ENCODE peak calls at places on chromosomes 6 and 20, in ten cellular contexts. W, T, L, U, F, X, J, R, I and E are unnamed samples.

GRCh38 chr20:34528921-34529297 is 12.7 kb downstream of the DYNLRB1 start:
- DNase-seq in T (no peak), W (no peak), L (peak; percentile 73), X (no peak), U (no peak), R (no peak), F (no peak), I (peak; percentile 80), J (peak; percentile 70), E (peak; percentile 81)

GRCh38 chr6:137707590-137708360 is 159.3 kb upstream of the TNFAIP3 start:
- DNase-seq in L (no peak), T (peak; percentile 76), X (no peak), F (peak; percentile 76), J (peak; percentile 67), U (peak; percentile 97), W (peak; percentile 46), R (peak; percentile 53), I (peak; percentile 61), E (peak; percentile 63)

GRCh38 chr6:112181130-112181529 is 73.2 kb downstream of the LAMA4 start:
- DNase-seq in R (no peak), J (no peak), W (no peak), L (no peak), I (no peak), X (no peak), U (no peak), T (no peak), F (no peak), E (no peak)

GRCh38 chr6:76453270-76453669 is 380.8 kb upstream of the IMPG1 start:
- DNase-seq in J (no peak), T (no peak), U (no peak), X (no peak), I (no peak), L (no peak), F (no peak), W (no peak), R (no peak), E (no peak)

GRCh38 chr6:116507324-116507723 is 4.1 kb upstream of the CALHM5 start:
- DNase-seq in W (no peak), I (no peak), T (no peak), U (no peak), R (no peak), L (no peak), F (no peak), J (no peak), X (no peak), E (no peak)

GRCh38 chr6:30814137-30815084 is 69.9 kb upstream of the DDR1 start:
- DNase-seq in J (no peak), R (no peak), U (no peak), X (peak; percentile 71), F (no peak), T (no peak), L (no peak), W (no peak), I (no peak), E (peak; percentile 35)

GRCh38 chr20:48822879-48823385 is 4.9 kb downstream of the PREX1 start:
- DNase-seq in U (peak; percentile 40), R (no peak), F (no peak), J (no peak), I (no peak), X (no peak), T (peak; percentile 54), W (no peak), L (no peak), E (no peak)

GRCh38 chr6:35185302-35185681 is 28.5 kb upstream of the SCUBE3 start:
- DNase-seq in R (no peak), L (no peak), I (no peak), X (no peak), W (no peak), J (no peak), U (no peak), T (no peak), F (no peak), E (peak; percentile 28)

GRCh38 chr6:143514996-143515760 is 3.7 kb upstream of the FUCA2 start:
- DNase-seq in J (no peak), L (no peak), T (no peak), X (no peak), F (no peak), I (no peak), U (no peak), W (no peak), R (peak; percentile 35), E (peak; percentile 73)

GRCh38 chr6:1678966-1679690 is 69.4 kb downstream of the FOXC1 start:
- DNase-seq in I (peak; percentile 24), F (no peak), J (peak; percentile 21), X (no peak), R (no peak), T (no peak), L (no peak), U (no peak), W (no peak), E (no peak)

GRCh38 chr6:116386581-116387299 is 16.0 kb downstream of the DSE start:
- DNase-seq in R (no peak), U (no peak), I (no peak), X (no peak), W (no peak), F (no peak), T (no peak), L (no peak), J (no peak), E (no peak)

GRCh38 chr6:110493253-110493800 is 16.9 kb upstream of the SLC22A16 start:
- DNase-seq in T (no peak), L (no peak), I (no peak), U (no peak), R (no peak), F (no peak), W (no peak), J (no peak), X (no peak), E (no peak)

GRCh38 chr6:141963543-141964295 is 169.0 kb upstream of the GJE1 start:
- DNase-seq in I (no peak), W (no peak), L (no peak), J (no peak), F (no peak), U (no peak), X (no peak), R (no peak), T (no peak), E (no peak)

GRCh38 chr6:80638222-80639055 is 532.0 kb downstream of the BCKDHB start:
- DNase-seq in F (peak; percentile 17), T (no peak), R (no peak), I (peak; percentile 4), W (no peak), U (peak; percentile 2), L (no peak), X (peak; percentile 27), J (peak; percentile 63), E (peak; percentile 53)
- TF ChIP-seq POLR2A in F (no peak), T (no peak), R (no peak), I (no peak), W (no peak), U (no peak), L (no peak), X (peak; percentile 23), J (no peak), E (no peak)

GRCh38 chr6:82842721-82843120 is 222.9 kb downstream of the UBE3D start:
- DNase-seq in R (no peak), X (no peak), T (no peak), U (no peak), F (no peak), L (no peak), J (no peak), I (no peak), W (no peak), E (no peak)

GRCh38 chr6:82840571-82840970 is 225.1 kb downstream of the UBE3D start:
- DNase-seq in U (no peak), L (no peak), X (no peak), I (no peak), T (no peak), F (no peak), R (no peak), W (no peak), J (no peak), E (no peak)

GRCh38 chr6:82843291-82843885 is 222.3 kb downstream of the UBE3D start:
- DNase-seq in L (no peak), I (no peak), W (no peak), T (no peak), F (no peak), X (no peak), R (no peak), U (no peak), J (no peak), E (no peak)

GRCh38 chr6:82836022-82836575 is 229.5 kb downstream of the UBE3D start:
- DNase-seq in F (no peak), U (no peak), R (no peak), J (no peak), W (no peak), L (no peak), X (no peak), I (no peak), T (no peak), E (no peak)

DNA sequence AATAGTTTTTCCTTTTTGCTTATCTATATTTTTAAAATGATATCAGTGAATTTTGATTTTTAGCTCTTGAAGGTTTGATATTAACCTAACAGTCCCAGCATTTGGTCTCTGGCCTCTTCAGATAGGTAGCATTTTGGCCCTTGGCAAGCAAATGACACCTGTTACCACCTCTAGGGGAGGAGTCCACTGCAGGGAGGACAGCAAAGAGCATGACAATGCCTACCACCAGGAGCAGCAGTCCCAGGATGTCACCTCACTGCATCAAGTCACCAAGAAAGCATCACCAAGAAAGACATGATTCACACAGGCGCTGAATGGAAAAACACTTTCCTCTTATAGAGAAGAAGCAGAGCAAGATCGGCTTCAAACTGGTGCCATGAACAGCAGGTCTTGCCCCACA is 224.3 kb downstream of the UBE3D start:
- DNase-seq in R (no peak), X (no peak), I (no peak), J (no peak), W (no peak), U (no peak), L (no peak), T (no peak), F (no peak), E (no peak)
- TF ChIP-seq POLR2A in R (no peak), X (no peak), I (no peak), J (no peak), W (no peak), U (no peak), L (no peak), T (no peak), F (no peak), E (no peak)

GRCh38 chr6:85614780-85615179 is 21.1 kb upstream of the SNX14 start:
- DNase-seq in W (no peak), T (no peak), R (no peak), F (no peak), X (no peak), U (no peak), I (no peak), L (no peak), J (no peak), E (no peak)

GRCh38 chr6:85612690-85613474 is 19.2 kb upstream of the SNX14 start:
- DNase-seq in U (no peak), R (no peak), L (no peak), T (no peak), W (no peak), X (no peak), I (no peak), F (no peak), J (no peak), E (no peak)

GRCh38 chr6:85610182-85610895 is 16.7 kb upstream of the SNX14 start:
- DNase-seq in I (no peak), L (no peak), X (no peak), U (no peak), R (no peak), F (no peak), J (no peak), T (no peak), W (no peak), E (no peak)
- TF ChIP-seq POLR2A in I (no peak), L (no peak), X (no peak), U (no peak), R (no peak), F (no peak), J (no peak), T (no peak), W (no peak), E (no peak)

GRCh38 chr6:135195522-135195921 is 14.4 kb downstream of the MYB start:
- DNase-seq in J (no peak), W (no peak), I (no peak), T (no peak), X (no peak), L (no peak), U (no peak), F (no peak), R (no peak), E (no peak)
- TF ChIP-seq POLR2A in J (no peak), W (no peak), I (no peak), T (no peak), X (no peak), L (no peak), U (no peak), F (no peak), R (no peak), E (no peak)